ENCODE peak calls at places on chromosomes 3 and 15, in seven cellular contexts. E is GM12865, K is suprapubic skin, Q is mammary epithelial cell, L is IMR-90, N is A549, F is ovary. M is an unnamed sample.
A peak's percentile ranks its signal among the peaks of the same experiment; 100 is the strongest.

GRCh38 chr3:126850370-126851085 is 132.4 kb upstream of the PLXNA1 start:
- DNase-seq in E (no peak), Q (no peak), K (no peak), F (peak; percentile 51), L (peak; percentile 78), N (peak; percentile 41), M (no peak)

GRCh38 chr3:184262166-184262926 is 993 bp upstream of the CAMK2N2 start:
- DNase-seq in L (peak; percentile 2), E (no peak), F (no peak), N (no peak), Q (peak; percentile 9), K (no peak), M (no peak)

GRCh38 chr3:8741581-8742355 is 8.2 kb downstream of the CAV3 start:
- DNase-seq in K (peak; percentile 60), N (peak; percentile 84), E (no peak), F (peak; percentile 55), L (peak; percentile 86), Q (peak; percentile 46), M (no peak)

GRCh38 chr15:44029003-44029402 is 166.1 kb downstream of the FRMD5 start:
- DNase-seq in Q (no peak), K (no peak), L (no peak), N (no peak), E (no peak), F (no peak), M (no peak)

GRCh38 chr3:46649436-46649835 is 37.1 kb downstream of the FAM240A start:
- DNase-seq in F (no peak), Q (no peak), K (no peak), E (no peak), L (no peak), N (no peak), M (no peak)

GRCh38 chr3:135057996-135058395 is 262.9 kb downstream of the EPHB1 start:
- DNase-seq in N (no peak), F (no peak), L (no peak), Q (no peak), E (no peak), K (no peak), M (no peak)

GRCh38 chr15:41655716-41656115 is 4.5 kb upstream of the MGA start:
- DNase-seq in K (no peak), L (peak; percentile 73), F (no peak), E (no peak), N (no peak), Q (no peak), M (no peak)

GRCh38 chr3:126082334-126083137 is 1.4 kb downstream of the SLC41A3 start:
- DNase-seq in F (no peak), Q (no peak), N (no peak), L (no peak), K (no peak), E (no peak), M (no peak)

GRCh38 chr3:195182470-195182795 is 88.5 kb downstream of the XXYLT1 start:
- DNase-seq in E (no peak), L (peak; percentile 81), F (no peak), Q (no peak), K (peak; percentile 35), N (no peak), M (no peak)

DNA sequence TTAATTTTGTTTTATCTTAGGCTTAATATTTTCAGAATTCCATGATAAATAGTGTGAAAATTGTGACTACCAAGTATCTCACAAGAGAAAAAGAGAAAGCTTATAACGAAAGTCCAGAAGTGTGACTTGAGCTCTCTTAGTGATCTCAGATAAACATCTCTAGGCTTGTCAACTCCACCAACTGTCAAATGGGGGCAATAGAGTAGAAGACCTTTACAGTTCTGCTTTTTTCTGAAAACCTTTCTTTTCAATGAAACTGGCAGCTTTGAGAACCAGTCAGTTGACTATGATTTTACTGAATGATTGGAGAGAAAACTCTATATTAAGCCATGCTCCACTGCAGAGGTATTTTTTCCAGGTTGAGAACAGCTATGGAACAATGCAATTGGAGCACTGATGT is 119.2 kb upstream of the TP63 start:
- DNase-seq in N (no peak), F (no peak), L (no peak), K (no peak), E (peak; percentile 65), Q (no peak), M (peak; percentile 43)
- TF ChIP-seq CTCF in N (no peak), F (no peak), L (no peak), K (no peak), E (no peak), Q (no peak), M (peak; percentile 11)

GRCh38 chr3:42120866-42121265 is 29.7 kb downstream of the TRAK1 start:
- DNase-seq in F (no peak), N (no peak), E (peak; percentile 55), Q (peak; percentile 82), K (peak; percentile 41), L (peak; percentile 33), M (no peak)

GRCh38 chr3:42117175-42118008 is 26.2 kb downstream of the TRAK1 start:
- DNase-seq in Q (peak; percentile 76), F (peak; percentile 57), E (no peak), N (peak; percentile 29), K (peak; percentile 67), L (peak; percentile 75), M (no peak)

GRCh38 chr3:42116466-42116865 is 25.3 kb downstream of the TRAK1 start:
- DNase-seq in K (no peak), N (no peak), Q (no peak), L (peak; percentile 32), E (no peak), F (no peak), M (no peak)

GRCh38 chr3:42119558-42120355 is 28.6 kb downstream of the TRAK1 start:
- DNase-seq in N (no peak), F (no peak), Q (no peak), L (no peak), K (peak; percentile 67), E (no peak), M (no peak)

DNA sequence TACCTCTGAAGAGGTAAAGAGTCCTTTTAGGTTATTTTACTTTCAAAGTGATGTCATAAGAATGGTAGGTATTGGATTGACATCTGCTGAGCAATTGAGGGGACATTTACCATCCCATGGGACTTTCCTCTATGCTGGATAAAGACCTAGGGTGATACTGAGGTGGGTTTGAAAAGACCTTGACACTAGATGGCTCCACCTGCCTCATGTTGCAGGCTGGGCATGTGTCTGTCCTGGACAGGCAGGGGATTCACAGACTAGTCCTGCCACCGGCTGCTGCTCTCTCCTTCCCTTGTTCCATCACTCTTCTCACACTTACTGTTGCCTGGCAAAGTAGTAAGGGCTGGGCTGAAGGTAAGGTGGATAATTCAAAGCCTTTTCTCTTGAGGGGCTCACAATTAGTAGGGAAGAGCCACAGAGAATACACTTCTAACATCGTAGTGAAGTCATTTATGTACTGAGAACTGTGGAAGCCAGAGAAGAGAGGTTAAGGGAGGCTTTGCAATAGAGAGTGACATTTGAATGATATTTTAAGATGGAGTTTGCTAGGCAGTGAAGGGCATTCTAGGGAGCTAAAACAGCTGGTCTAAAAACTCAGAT is 27.7 kb downstream of the TRAK1 start:
- DNase-seq in F (no peak), Q (peak; percentile 66), N (peak; percentile 63), K (peak; percentile 54), E (peak; percentile 86), L (peak; percentile 49), M (peak; percentile 76)
- TF ChIP-seq CTCF in F (no peak), Q (peak; percentile 43), N (peak; percentile 63), K (peak; percentile 9), E (peak; percentile 58), L (peak; percentile 37), M (peak; percentile 36)

GRCh38 chr3:120622870-120623718 is 27.0 kb downstream of the NDUFB4 start:
- DNase-seq in Q (peak; percentile 71), N (peak; percentile 79), F (no peak), E (peak; percentile 33), L (peak; percentile 82), K (no peak), M (no peak)
- TF ChIP-seq CTCF in Q (no peak), N (peak; percentile 77), F (no peak), E (peak; percentile 22), L (peak; percentile 14), K (no peak), M (peak; percentile 11)

GRCh38 chr3:146384786-146385185 is 84.6 kb downstream of the PLSCR2 start:
- DNase-seq in N (no peak), Q (no peak), K (no peak), F (no peak), E (no peak), L (no peak), M (no peak)

GRCh38 chr3:146387566-146387965 is 81.8 kb downstream of the PLSCR2 start:
- DNase-seq in N (peak; percentile 36), L (no peak), E (no peak), K (no peak), F (no peak), Q (peak; percentile 18), M (no peak)

GRCh38 chr3:146380052-146380451 is 89.3 kb downstream of the PLSCR2 start:
- DNase-seq in L (no peak), F (no peak), E (no peak), K (no peak), N (no peak), Q (no peak), M (no peak)

DNA sequence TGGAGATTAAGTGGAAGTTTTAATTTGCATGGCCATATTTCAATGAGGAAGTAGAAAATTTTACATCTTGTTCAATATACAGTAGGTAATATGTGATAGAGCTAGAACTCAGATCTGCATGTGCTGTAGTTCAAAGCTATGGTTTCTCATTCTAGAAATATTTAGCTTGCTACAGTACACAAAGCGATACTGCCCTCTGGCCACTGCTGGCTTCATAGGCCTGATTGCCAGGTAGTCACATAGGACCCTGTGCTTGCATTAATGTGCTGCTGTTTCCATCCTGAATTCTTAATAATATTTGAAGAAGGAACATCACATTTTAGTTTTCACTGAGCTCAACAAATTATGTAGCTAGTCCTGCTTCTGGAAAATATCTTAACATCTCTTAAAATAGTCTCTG is 87.0 kb downstream of the PLSCR2 start:
- DNase-seq in N (peak; percentile 65), L (peak; percentile 33), F (no peak), Q (peak; percentile 16), E (no peak), K (no peak), M (no peak)
- TF ChIP-seq CTCF in N (peak; percentile 48), L (peak; percentile 28), F (no peak), Q (no peak), E (no peak), K (no peak), M (no peak)

DNA sequence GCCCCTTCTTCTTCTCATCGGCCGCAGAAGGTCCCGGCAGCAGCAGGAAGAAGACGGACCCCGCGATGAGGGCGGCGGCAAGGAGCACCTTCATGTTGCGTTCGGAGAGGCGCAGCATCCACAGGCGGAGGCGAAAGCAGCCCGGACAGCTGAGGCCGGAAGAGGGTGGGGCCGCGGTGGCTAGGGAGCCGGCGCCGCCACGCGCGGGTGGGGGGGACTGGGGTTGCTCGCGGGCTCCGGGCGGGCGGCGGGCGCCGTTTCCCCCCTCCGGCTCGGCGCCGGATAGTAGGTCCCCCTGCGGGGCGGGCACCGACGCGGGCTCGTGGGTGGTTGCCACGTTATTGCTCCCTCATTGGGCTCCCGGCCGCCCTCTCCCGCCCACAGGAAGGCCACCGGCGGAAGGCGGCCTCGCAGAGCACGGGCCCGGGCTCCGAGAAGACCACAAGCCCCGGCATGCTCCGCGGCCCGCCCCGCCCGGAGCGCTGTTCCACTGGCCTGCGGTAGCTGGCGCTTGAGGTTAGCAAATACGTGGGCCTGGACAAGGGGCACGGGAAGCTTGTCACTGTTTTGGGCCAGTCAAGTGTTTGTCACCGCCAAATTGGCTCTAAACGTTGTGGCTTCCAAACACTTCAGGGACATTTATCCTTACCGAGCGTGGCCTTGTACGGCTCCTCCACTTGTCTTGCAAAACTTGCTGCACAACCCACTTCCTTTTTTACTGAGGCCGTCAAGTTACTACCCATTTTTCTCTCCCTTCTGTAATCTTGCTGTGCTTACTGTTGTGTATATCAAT is at the start of gene PPIB:
- DNase-seq in E (peak; percentile 99), F (peak; percentile 99), N (peak; percentile 98), Q (peak; percentile 98), K (peak; percentile 98), L (peak; percentile 97), M (peak; percentile 97)
- TF ChIP-seq CTCF in E (peak; percentile 28), F (peak; percentile 43), N (peak; percentile 51), Q (peak; percentile 24), K (peak; percentile 24), L (peak; percentile 51), M (peak; percentile 23)

M was measured in GM20000.